ENCODE peak calls at places on chromosomes 16 and 17, in nine cellular contexts. A, K, E, Y, L, C, S, Q and O are unnamed samples. For H3K4me1, the result is how much of the 10 kb centered on the place peaks cover.

GRCh38 chr16:47928008-47928407 is 227.8 kb downstream of the ABCC12 start:
- DNase-seq in A (no peak), K (no peak), E (no peak), Y (no peak), L (no peak), C (no peak), S (no peak), Q (no peak), O (no peak)

GRCh38 chr16:49493836-49494235 is 120.2 kb downstream of the C16orf78 start:
- DNase-seq in A (no peak), K (no peak), E (peak), Y (no peak), L (no peak), C (no peak), S (peak), Q (no peak), O (peak)

GRCh38 chr16:51708861-51709260 is 557.8 kb upstream of the SALL1 start:
- DNase-seq in A (no peak), K (no peak), E (no peak), Y (no peak), L (no peak), C (no peak), S (no peak), Q (no peak), O (no peak)

GRCh38 chr17:8649157-8650118 is 18.9 kb upstream of the MYH10 start:
- DNase-seq in A (peak), K (no peak), E (no peak), Y (peak), L (no peak), C (peak), S (no peak), Q (no peak), O (no peak)

GRCh38 chr17:33435716-33436301 is 142.7 kb upstream of the ASIC2 start:
- DNase-seq in A (peak), K (no peak), E (no peak), Y (no peak), L (no peak), C (peak), S (no peak), Q (no peak), O (no peak)

GRCh38 chr16:10168258-10168657 is 14.0 kb downstream of the GRIN2A start:
- DNase-seq in A (no peak), K (no peak), E (no peak), Y (no peak), L (no peak), C (peak), S (no peak), Q (no peak), O (no peak)

GRCh38 chr16:11586856-11587642 is at the start of gene LITAF:
- DNase-seq in A (peak), K (peak), E (peak), Y (peak), L (peak), C (no peak), S (peak), Q (peak), O (no peak)

GRCh38 chr17:46890638-46891037 is 32.3 kb upstream of the GOSR2 start:
- DNase-seq in A (no peak), K (no peak), E (no peak), Y (no peak), L (no peak), C (no peak), S (no peak), Q (no peak), O (no peak)

GRCh38 chr17:81460856-81461460 is 51.6 kb downstream of the ACTG1 start:
- DNase-seq in A (no peak), K (no peak), E (peak), Y (no peak), L (no peak), C (no peak), S (no peak), Q (no peak), O (no peak)

GRCh38 chr17:35160354-35161201 is 13.0 kb downstream of the UNC45B start:
- DNase-seq in A (no peak), K (no peak), E (peak), Y (no peak), L (no peak), C (no peak), S (no peak), Q (no peak), O (no peak)

GRCh38 chr17:76645481-76645880 is 1.9 kb upstream of the ST6GALNAC1 start:
- DNase-seq in A (no peak), K (no peak), E (no peak), Y (no peak), L (no peak), C (no peak), S (no peak), Q (peak), O (no peak)

GRCh38 chr16:85994492-85995433 is 95.8 kb downstream of the IRF8 start:
- DNase-seq in A (no peak), K (no peak), E (no peak), Y (no peak), L (no peak), C (no peak), S (no peak), Q (no peak), O (no peak)

GRCh38 chr16:46673320-46674013 is 15.5 kb downstream of the VPS35 start:
- DNase-seq in A (peak), K (no peak), E (no peak), Y (peak), L (no peak), C (peak), S (no peak), Q (no peak), O (no peak)

GRCh38 chr17:81171941-81172340 is 5.9 kb upstream of the AATK start:
- DNase-seq in A (no peak), K (no peak), E (no peak), Y (no peak), L (no peak), C (no peak), S (no peak), Q (no peak), O (no peak)

GRCh38 chr17:34858941-34859562 is 102.2 kb downstream of the CCT6B start:
- DNase-seq in A (peak), K (no peak), E (no peak), Y (no peak), L (no peak), C (no peak), S (no peak), Q (no peak), O (no peak)

GRCh38 chr16:66116163-66116792 is 250.2 kb upstream of the CDH5 start:
- DNase-seq in A (peak), K (no peak), E (no peak), Y (no peak), L (no peak), C (peak), S (no peak), Q (no peak), O (no peak)

GRCh38 chr17:31132977-31133376 is 38.2 kb downstream of the NF1 start:
- DNase-seq in A (no peak), K (no peak), E (no peak), Y (no peak), L (no peak), C (no peak), S (no peak), Q (no peak), O (no peak)

GRCh38 chr17:37261286-37261685 is 114.5 kb upstream of the C17orf78 start:
- DNase-seq in A (peak), K (no peak), E (no peak), Y (no peak), L (no peak), C (peak), S (no peak), Q (no peak), O (no peak)

GRCh38 chr16:86219655-86220445 is 290.5 kb upstream of the FOXF1 start:
- DNase-seq in A (peak), K (no peak), E (no peak), Y (no peak), L (no peak), C (no peak), S (peak), Q (no peak), O (peak)

GRCh38 chr17:68539536-68540469 is 27.6 kb downstream of the PRKAR1A start:
- DNase-seq in A (peak), K (no peak), E (no peak), Y (no peak), L (no peak), C (no peak), S (no peak), Q (no peak), O (no peak)

GRCh38 chr16:31094424-31095120 is at the start of gene VKORC1:
- DNase-seq in A (peak), K (peak), E (peak), Y (peak), L (peak), C (peak), S (peak), Q (peak), O (peak)

GRCh38 chr16:79269211-79269863 is 331.2 kb downstream of the MAF start:
- DNase-seq in A (no peak), K (no peak), E (no peak), Y (no peak), L (no peak), C (no peak), S (no peak), Q (no peak), O (no peak)

GRCh38 chr16:73202176-73202729 is 154.3 kb upstream of the ZFHX3 start:
- DNase-seq in A (peak), K (peak), E (no peak), Y (no peak), L (no peak), C (peak), S (peak), Q (peak), O (no peak)

GRCh38 chr17:77875051-77875780 is 83.3 kb upstream of the TNRC6C start:
- DNase-seq in A (peak), K (no peak), E (no peak), Y (no peak), L (no peak), C (peak), S (no peak), Q (no peak), O (no peak)

GRCh38 chr16:48353565-48354163 is 31.5 kb downstream of the SIAH1 start:
- DNase-seq in A (peak), K (peak), E (peak), Y (peak), L (no peak), C (peak), S (no peak), Q (peak), O (no peak)

GRCh38 chr17:68627956-68628355 is 26.8 kb upstream of the FAM20A start:
- DNase-seq in A (peak), K (no peak), E (no peak), Y (no peak), L (no peak), C (no peak), S (no peak), Q (peak), O (no peak)

GRCh38 chr17:54177606-54178308 is 355.0 kb downstream of the KIF2B start:
- DNase-seq in A (no peak), K (no peak), E (no peak), Y (no peak), L (no peak), C (no peak), S (no peak), Q (no peak), O (no peak)

GRCh38 chr17:62801553-62801952 is 6.6 kb downstream of the MARCHF10 start:
- DNase-seq in A (no peak), K (no peak), E (no peak), Y (no peak), L (no peak), C (no peak), S (no peak), Q (no peak), O (no peak)

GRCh38 chr16:87766485-87766797 is 655 bp upstream of the KLHDC4 start:
- DNase-seq in A (no peak), K (no peak), E (no peak), Y (no peak), L (no peak), C (no peak), S (no peak), Q (no peak), O (no peak)

GRCh38 chr16:4323071-4323844 is 7.4 kb downstream of the GLIS2 start:
- DNase-seq in A (no peak), K (peak), E (no peak), Y (no peak), L (no peak), C (no peak), S (peak), Q (no peak), O (peak)

GRCh38 chr16:28544998-28545397 is 6.2 kb upstream of the NUPR1 start:
- DNase-seq in A (no peak), K (no peak), E (no peak), Y (no peak), L (no peak), C (no peak), S (no peak), Q (no peak), O (no peak)

GRCh38 chr16:86530251-86531192 is 20.2 kb downstream of the FOXF1 start:
- DNase-seq in A (no peak), K (no peak), E (no peak), Y (no peak), L (no peak), C (no peak), S (no peak), Q (no peak), O (no peak)

GRCh38 chr16:165539-166374 is at the start of gene HBM:
- DNase-seq in A (no peak), K (no peak), E (no peak), Y (no peak), L (peak), C (no peak), S (no peak), Q (peak), O (no peak)

GRCh38 chr17:71085238-71086033 is 916.1 kb downstream of the KCNJ2 start:
- DNase-seq in A (peak), K (no peak), E (no peak), Y (no peak), L (no peak), C (no peak), S (no peak), Q (peak), O (no peak)

GRCh38 chr17:72487731-72488325 is 367.0 kb downstream of the SOX9 start:
- DNase-seq in A (no peak), K (no peak), E (peak), Y (no peak), L (no peak), C (no peak), S (no peak), Q (no peak), O (no peak)

GRCh38 chr17:13030459-13031305 is 12.9 kb upstream of the ELAC2 start:
- DNase-seq in A (peak), K (no peak), E (no peak), Y (peak), L (no peak), C (no peak), S (no peak), Q (no peak), O (no peak)

GRCh38 chr16:1433756-1434155 is 2.9 kb downstream of the PERCC1 start:
- DNase-seq in A (no peak), K (no peak), E (no peak), Y (no peak), L (no peak), C (no peak), S (no peak), Q (no peak), O (no peak)

GRCh38 chr16:62715701-62716100 is 679.5 kb upstream of the CDH8 start:
- DNase-seq in A (no peak), K (no peak), E (no peak), Y (no peak), L (no peak), C (no peak), S (no peak), Q (no peak), O (no peak)

GRCh38 chr16:62720651-62721050 is 684.4 kb upstream of the CDH8 start:
- DNase-seq in A (no peak), K (no peak), E (no peak), Y (no peak), L (no peak), C (no peak), S (no peak), Q (no peak), O (no peak)
- H3K4me1 ChIP-seq in A (under half), K (under half), E (under half), Y (under half), L (under half), C (under half), S (under half), Q (under half), O (under half)

GRCh38 chr17:58818654-58819053 is 63.0 kb downstream of the PPM1E start:
- DNase-seq in A (no peak), K (no peak), E (no peak), Y (no peak), L (no peak), C (no peak), S (no peak), Q (no peak), O (no peak)
- H3K4me3 ChIP-seq in A (no peak), K (no peak), E (no peak), Y (no peak), L (no peak), C (no peak), S (no peak), Q (no peak), O (no peak)

DNA sequence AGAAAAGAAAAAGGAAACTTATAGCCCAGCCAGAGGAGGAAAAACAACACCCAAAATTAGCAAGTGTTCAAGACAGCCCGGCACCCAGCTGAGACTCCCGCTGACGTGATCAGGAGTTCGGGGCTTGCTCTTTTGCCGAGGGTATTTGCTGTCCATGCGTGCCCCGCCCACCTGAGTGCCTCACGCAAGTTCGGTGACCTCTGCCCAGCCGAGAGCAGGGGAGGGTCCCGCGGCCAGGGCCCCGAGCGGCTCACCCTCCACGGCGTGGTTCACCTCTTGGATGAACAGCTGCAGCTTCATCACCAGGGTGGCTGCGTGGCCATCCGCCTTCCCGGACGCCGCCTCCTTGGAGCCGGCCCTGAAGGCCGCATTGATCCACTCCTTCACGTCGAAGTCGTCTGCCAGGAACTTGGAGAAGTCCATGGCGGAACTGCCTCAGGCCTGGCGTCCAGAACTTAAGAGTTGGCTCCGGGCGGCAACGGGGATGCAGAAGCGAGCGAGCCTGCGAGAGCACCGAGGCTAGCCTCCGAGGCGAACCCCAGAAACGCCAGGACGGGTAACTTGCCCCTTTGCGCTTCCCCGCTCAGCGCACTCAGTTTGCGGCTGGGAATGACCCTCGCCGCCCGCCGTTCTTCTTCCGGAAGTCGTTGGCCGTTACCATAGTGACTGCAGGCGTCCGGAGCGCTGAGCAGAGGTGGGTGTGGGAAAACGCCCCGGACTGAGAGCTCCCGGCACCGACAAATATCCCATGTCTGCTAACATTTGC is at the start of gene COG7:
- DNase-seq in A (peak), K (peak), E (peak), Y (peak), L (peak), C (peak), S (peak), Q (peak), O (peak)
- TF ChIP-seq CTCF in A (no peak), K (no peak), E (no peak), Y (no peak), L (no peak), C (no peak), S (no peak), Q (no peak), O (no peak)

GRCh38 chr17:6775871-6776405 is at the start of gene FBXO39:
- DNase-seq in A (peak), K (no peak), E (no peak), Y (no peak), L (no peak), C (no peak), S (no peak), Q (no peak), O (no peak)

GRCh38 chr17:6768447-6768846 is 7.6 kb upstream of the FBXO39 start:
- DNase-seq in A (no peak), K (no peak), E (no peak), Y (no peak), L (no peak), C (no peak), S (no peak), Q (no peak), O (no peak)

GRCh38 chr17:6772016-6772415 is 4.0 kb upstream of the FBXO39 start:
- DNase-seq in A (no peak), K (no peak), E (no peak), Y (no peak), L (no peak), C (no peak), S (no peak), Q (no peak), O (no peak)
- H3K4me1 ChIP-seq in A (under half), K (under half), E (under half), Y (under half), L (under half), C (under half), S (under half), Q (under half), O (under half)

GRCh38 chr16:67565470-67566100 is 3.3 kb downstream of the CTCF start:
- DNase-seq in A (no peak), K (no peak), E (no peak), Y (no peak), L (no peak), C (no peak), S (no peak), Q (no peak), O (no peak)
- H3K4me3 ChIP-seq in A (no peak), K (no peak), E (no peak), Y (no peak), L (no peak), C (no peak), S (no peak), Q (no peak), O (no peak)

DNA sequence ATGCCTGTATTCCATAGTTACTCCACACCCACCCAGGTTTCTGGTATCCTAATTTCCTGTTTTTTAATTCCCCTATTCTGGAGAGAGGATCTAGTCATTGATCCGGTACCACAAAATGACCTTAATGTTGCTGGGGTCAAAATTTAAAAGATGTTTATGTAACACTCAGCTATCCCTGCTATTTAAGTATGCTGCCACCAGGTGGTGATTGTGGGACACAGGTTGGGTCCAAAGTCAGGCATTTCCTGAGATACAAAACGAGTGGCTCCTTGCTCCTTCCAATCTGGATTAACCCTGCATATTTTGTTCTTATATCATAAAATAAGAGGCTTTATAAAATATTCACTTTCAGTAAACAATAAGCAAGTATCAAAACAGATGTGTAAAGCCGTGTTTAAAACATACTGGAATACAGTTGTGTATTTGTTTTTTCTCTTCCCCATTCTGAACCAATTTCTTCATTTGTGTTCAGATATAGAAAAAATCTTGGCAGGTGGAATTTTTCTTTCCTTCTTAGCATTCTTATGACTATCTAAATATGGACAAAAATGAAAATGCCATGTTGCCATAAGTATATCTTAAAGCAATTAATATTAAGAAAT is 16.3 kb downstream of the HS3ST4 start:
- DNase-seq in A (peak), K (peak), E (no peak), Y (no peak), L (no peak), C (no peak), S (no peak), Q (no peak), O (no peak)
- TF ChIP-seq CTCF in A (no peak), K (no peak), E (peak), Y (no peak), L (no peak), C (no peak), S (peak), Q (no peak), O (peak)

GRCh38 chr17:38705523-38705802 is 390 bp downstream of the MLLT6 start:
- DNase-seq in A (no peak), K (no peak), E (no peak), Y (no peak), L (no peak), C (no peak), S (peak), Q (no peak), O (no peak)
- H3K4me1 ChIP-seq in A (under half), K (under half), E (half or more), Y (under half), L (under half), C (under half), S (under half), Q (under half), O (under half)

GRCh38 chr17:79080761-79081290 is 6.2 kb downstream of the ENGASE start:
- DNase-seq in A (no peak), K (no peak), E (peak), Y (no peak), L (peak), C (no peak), S (no peak), Q (no peak), O (no peak)
- H3K4me3 ChIP-seq in A (no peak), K (no peak), E (no peak), Y (no peak), L (no peak), C (no peak), S (no peak), Q (no peak), O (no peak)

DNA sequence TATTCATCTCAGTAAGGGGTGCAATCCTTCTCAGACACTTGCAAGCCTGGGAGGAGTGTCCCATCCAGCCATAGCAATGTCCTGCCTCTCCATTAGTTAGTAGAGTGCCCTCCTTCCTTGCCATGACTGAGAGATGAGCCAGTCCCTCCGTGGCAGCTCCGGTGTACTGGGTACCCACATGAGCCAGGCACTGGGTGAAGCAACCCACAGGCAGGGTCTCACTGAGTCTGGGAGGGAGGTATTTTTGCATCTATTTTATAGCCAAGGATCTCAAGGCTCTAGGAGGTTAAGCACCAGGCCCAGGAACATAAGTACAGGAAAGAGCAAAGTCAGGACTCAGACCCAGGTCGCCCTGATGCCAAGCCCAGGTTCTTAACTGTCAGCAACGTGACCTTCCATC is 16.9 kb downstream of the NOS2 start:
- DNase-seq in A (no peak), K (no peak), E (no peak), Y (no peak), L (no peak), C (no peak), S (no peak), Q (no peak), O (no peak)
- TF ChIP-seq CTCF in A (no peak), K (no peak), E (no peak), Y (no peak), L (no peak), C (no peak), S (no peak), Q (no peak), O (no peak)